ENCODE peak calls at places on chromosomes 11 and 22, in eight cellular contexts. P is transverse colon, T is HCT116, S is esophagus muscularis mucosa, W is prostate gland, Y is stomach, O is K562, J is SK-N-SH. A is an unnamed sample.

GRCh38 chr22:19825904-19826618 is 28.6 kb downstream of the GNB1L start:
- DNase-seq in S (no peak), W (no peak), P (no peak), J (no peak), T (no peak), O (no peak), Y (peak; percentile 24), A (no peak)

GRCh38 chr11:40397141-40397540 is 1062.3 kb downstream of the LRRC4C start:
- DNase-seq in Y (no peak), T (no peak), W (no peak), J (no peak), P (no peak), S (no peak), O (no peak), A (no peak)

GRCh38 chr11:58905141-58905715 is 34.1 kb upstream of the GLYATL1 start:
- DNase-seq in P (no peak), J (peak; percentile 75), Y (no peak), O (no peak), W (peak; percentile 15), S (peak; percentile 60), T (no peak), A (no peak)

GRCh38 chr11:26473216-26474194 is 98.6 kb downstream of the MUC15 start:
- DNase-seq in S (no peak), P (no peak), W (no peak), Y (no peak), O (no peak), J (no peak), T (no peak), A (no peak)

GRCh38 chr11:94650756-94651155 is 83.6 kb downstream of the PIWIL4 start:
- DNase-seq in Y (no peak), W (no peak), S (peak; percentile 64), J (no peak), P (peak; percentile 17), T (no peak), O (no peak), A (no peak)

GRCh38 chr11:24234822-24235508 is 261.9 kb upstream of the LUZP2 start:
- DNase-seq in O (no peak), J (no peak), Y (peak; percentile 66), T (no peak), W (no peak), P (peak; percentile 67), S (no peak), A (no peak)

GRCh38 chr22:22060200-22061084 is 77.9 kb upstream of the TOP3B start:
- DNase-seq in J (peak; percentile 71), O (peak; percentile 99), Y (no peak), P (peak; percentile 44), T (peak; percentile 22), S (peak; percentile 92), W (no peak), A (peak; percentile 55)

GRCh38 chr11:61777234-61778090 is 14.9 kb downstream of the TMEM258 start:
- DNase-seq in P (peak; percentile 53), W (no peak), J (peak; percentile 60), Y (peak; percentile 77), S (no peak), O (peak; percentile 77), T (no peak), A (peak; percentile 70)

GRCh38 chr11:21888814-21889213 is 304.1 kb upstream of the ANO5 start:
- DNase-seq in W (no peak), P (no peak), T (no peak), J (no peak), O (no peak), Y (no peak), S (no peak), A (no peak)

GRCh38 chr11:125593113-125593761 is 585 bp downstream of the STT3A start:
- DNase-seq in J (no peak), T (peak; percentile 16), S (no peak), O (peak; percentile 69), P (peak; percentile 22), W (peak; percentile 11), Y (no peak), A (no peak)

GRCh38 chr22:30870451-30871345 is 97.9 kb downstream of the MORC2 start:
- DNase-seq in Y (no peak), S (no peak), W (no peak), J (peak; percentile 10), P (peak; percentile 2), O (peak; percentile 37), T (no peak), A (peak; percentile 9)

GRCh38 chr11:74033046-74033445 is 24.2 kb upstream of the UCP3 start:
- DNase-seq in O (no peak), P (no peak), W (no peak), J (no peak), Y (no peak), T (no peak), S (no peak), A (no peak)

GRCh38 chr11:73315288-73316020 is 7.4 kb downstream of the ARHGEF17 start:
- DNase-seq in O (no peak), T (no peak), W (no peak), P (no peak), S (no peak), J (no peak), Y (no peak), A (no peak)

GRCh38 chr22:37643225-37643847 is 3.9 kb downstream of the SH3BP1 start:
- DNase-seq in J (peak; percentile 91), W (peak; percentile 74), O (peak; percentile 58), S (peak; percentile 95), P (peak; percentile 93), T (no peak), Y (peak; percentile 91), A (peak; percentile 87)

GRCh38 chr11:92717240-92717639 is 252.2 kb upstream of the MTNR1B start:
- DNase-seq in T (no peak), S (no peak), O (no peak), P (no peak), W (no peak), J (no peak), Y (no peak), A (no peak)

GRCh38 chr11:116278076-116278475 is 494.7 kb downstream of the BUD13 start:
- DNase-seq in T (no peak), W (no peak), Y (no peak), J (peak; percentile 40), P (no peak), S (no peak), O (no peak), A (no peak)

GRCh38 chr11:81218440-81218839 is 1515.2 kb downstream of the FAM181B start:
- DNase-seq in O (no peak), T (no peak), W (no peak), Y (no peak), J (no peak), S (no peak), P (no peak), A (no peak)

GRCh38 chr22:45290410-45290936 is 5.7 kb downstream of the UPK3A start:
- DNase-seq in Y (peak; percentile 38), O (no peak), W (peak; percentile 54), T (peak; percentile 64), P (peak; percentile 38), S (no peak), J (no peak), A (no peak)

GRCh38 chr22:39448205-39449054 is 8.4 kb upstream of the MGAT3 start:
- DNase-seq in O (no peak), J (no peak), P (no peak), S (no peak), Y (peak; percentile 59), T (no peak), W (peak; percentile 34), A (no peak)

DNA sequence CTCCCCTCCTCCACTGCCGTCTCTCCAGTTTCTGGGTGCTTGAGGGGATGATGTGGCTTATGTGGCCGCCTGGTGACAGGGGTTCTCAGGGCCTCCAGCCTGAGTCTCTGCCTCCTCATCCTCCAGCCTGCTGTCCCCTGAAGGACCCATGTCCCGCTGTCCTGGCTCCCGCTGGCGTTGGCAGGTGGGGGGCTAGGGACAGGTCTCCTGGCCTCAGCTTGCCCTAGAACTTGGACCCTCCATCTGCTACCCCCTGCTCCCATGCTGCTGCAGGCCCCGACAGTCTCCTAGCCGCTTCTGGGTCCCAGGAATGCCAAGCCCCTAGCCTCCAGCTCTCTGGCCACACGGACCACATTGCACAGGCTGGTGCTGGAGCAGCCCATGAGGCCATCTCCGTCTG is 13.9 kb upstream of the CELSR1 start:
- DNase-seq in O (no peak), J (no peak), P (no peak), Y (no peak), T (no peak), S (no peak), W (no peak), A (no peak)
- TF ChIP-seq POLR2AphosphoS5 in O (no peak), J (no peak), P (no peak), Y (no peak), T (no peak), S (no peak), W (no peak), A (no peak)

DNA sequence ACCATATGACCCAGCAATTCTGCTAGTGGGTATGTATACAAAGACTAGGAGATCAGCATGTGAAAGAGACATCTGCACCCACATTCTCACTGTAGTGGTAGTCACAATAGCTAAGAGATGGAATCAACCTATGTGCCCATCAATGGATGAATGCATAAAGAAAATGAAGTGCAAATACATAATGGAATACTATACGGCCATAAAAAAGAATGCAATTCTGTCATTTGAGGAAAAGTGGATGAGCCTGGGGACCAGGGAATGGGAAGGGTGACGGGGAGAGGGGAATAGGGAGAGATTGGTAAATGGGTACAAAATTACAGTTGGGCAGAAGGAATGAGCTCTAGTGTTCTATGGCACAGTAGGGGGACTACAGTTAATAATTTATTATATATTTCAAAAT is 26.7 kb upstream of the SMIM38 start:
- DNase-seq in P (no peak), O (no peak), W (no peak), Y (no peak), J (no peak), S (no peak), T (no peak), A (no peak)
- TF ChIP-seq POLR2AphosphoS5 in P (no peak), O (no peak), W (no peak), Y (no peak), J (no peak), S (no peak), T (no peak), A (no peak)

DNA sequence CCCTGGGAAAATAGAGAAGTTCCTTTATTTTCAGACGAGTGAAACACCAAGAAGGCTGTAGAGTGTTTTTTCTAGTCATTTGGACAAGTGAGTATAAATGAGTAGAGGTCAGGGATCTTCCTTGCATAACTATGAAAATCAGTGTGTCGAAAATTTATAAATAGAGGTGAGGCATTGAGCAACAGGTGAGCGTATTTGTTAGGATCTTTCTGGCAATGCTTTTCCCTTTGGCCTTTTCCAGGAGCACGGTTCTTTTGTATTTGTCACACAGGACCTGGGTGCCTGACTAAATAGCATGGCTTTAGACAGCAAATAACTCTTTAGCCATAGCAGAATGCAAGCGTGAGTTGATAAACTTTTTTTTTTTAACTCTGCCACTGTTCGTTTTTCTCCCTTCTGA is 19.6 kb upstream of the ARHGAP42 start:
- DNase-seq in W (no peak), S (no peak), Y (no peak), P (no peak), J (no peak), O (no peak), T (no peak), A (no peak)
- TF ChIP-seq POLR2AphosphoS5 in W (no peak), S (no peak), Y (no peak), P (no peak), J (no peak), O (no peak), T (no peak), A (no peak)

DNA sequence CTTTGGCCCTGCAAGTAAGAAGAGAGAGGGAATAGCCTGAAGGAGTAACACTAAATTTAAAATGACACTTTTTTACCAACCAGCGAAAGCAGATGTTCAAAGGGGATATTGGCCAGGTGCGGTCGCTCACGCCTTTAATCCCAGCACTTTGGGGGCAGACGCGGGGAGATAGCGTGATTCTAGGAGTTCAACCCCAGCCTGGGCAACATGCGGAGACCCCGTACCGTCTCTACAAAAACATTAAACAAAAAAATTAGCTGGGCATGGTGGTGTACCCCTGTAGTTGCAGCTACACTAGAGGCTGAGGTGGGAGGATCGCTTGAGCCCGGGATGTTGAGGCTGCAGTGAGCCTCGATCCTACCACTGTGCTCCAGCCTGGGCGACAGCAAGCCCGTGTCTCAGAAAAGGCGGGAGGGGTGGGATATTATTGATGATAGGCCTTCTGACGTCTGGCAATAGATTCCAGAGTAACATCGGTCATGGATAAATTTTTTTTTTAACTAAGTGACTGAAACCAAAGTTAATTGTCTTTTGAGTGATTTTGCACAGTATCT is 1.1 kb upstream of the RAB30 start:
- DNase-seq in T (no peak), Y (no peak), O (no peak), W (no peak), J (no peak), S (no peak), P (no peak), A (no peak)
- TF ChIP-seq POLR2AphosphoS5 in T (no peak), Y (no peak), O (no peak), W (no peak), J (peak; percentile 16), S (no peak), P (no peak), A (no peak)

A was measured in GM12892.